ENCODE peak calls at places on chromosome 12, in five cellular contexts. V, G, B, I and Z are unnamed samples.

GRCh38 chr12:22164101-22164500 is 118.1 kb downstream of the CMAS start:
- DNase-seq in I (no peak), B (no peak), V (no peak), G (no peak), Z (no peak)

GRCh38 chr12:93133361-93133760 is 204.3 kb upstream of the EEA1 start:
- DNase-seq in B (no peak), V (no peak), I (no peak), G (no peak), Z (no peak)

GRCh38 chr12:113427882-113428281 is 5.7 kb downstream of the SDSL start:
- DNase-seq in V (no peak), I (no peak), G (no peak), B (no peak), Z (no peak)

GRCh38 chr12:112340983-112341840 is 41.0 kb downstream of the HECTD4 start:
- DNase-seq in B (no peak), V (no peak), G (peak; percentile 43), I (peak; percentile 48), Z (no peak)

GRCh38 chr12:127273621-127274020 is 993.3 kb upstream of the TMEM132C start:
- DNase-seq in G (no peak), I (no peak), V (no peak), B (no peak), Z (no peak)

GRCh38 chr12:57631566-57632368 is 1.2 kb downstream of the B4GALNT1 start:
- DNase-seq in V (peak; percentile 32), B (peak; percentile 38), I (no peak), G (no peak), Z (no peak)

GRCh38 chr12:15186593-15186992 is 34.6 kb downstream of the RERG start:
- DNase-seq in B (no peak), G (no peak), V (no peak), I (no peak), Z (no peak)

GRCh38 chr12:25725874-25726273 is 172.8 kb upstream of the LMNTD1 start:
- DNase-seq in V (no peak), I (no peak), B (no peak), G (no peak), Z (no peak)

GRCh38 chr12:122870867-122871664 is 24.9 kb downstream of the VPS37B start:
- DNase-seq in V (no peak), B (no peak), I (no peak), G (no peak), Z (no peak)